ENCODE peak calls at places on chromosomes 13 and 19, in four cellular contexts. B is fibroblast of lung, S is upper lobe of right lung, P is lower lobe of right lung. L is an unnamed sample. For H3K4me1, the result is how much of the 10 kb centered on the place peaks cover.

GRCh38 chr13:44763604-44764311 is 187.6 kb upstream of the TSC22D1 start:
- DNase-seq in P (no peak), B (peak), S (no peak), L (no peak)

GRCh38 chr13:46624353-46624752 is 71.4 kb downstream of the LRCH1 start:
- DNase-seq in B (no peak), P (no peak), S (no peak), L (no peak)

GRCh38 chr19:40265763-40266099 is 19.4 kb downstream of the AKT2 start:
- DNase-seq in B (no peak), S (no peak), P (no peak), L (no peak)

GRCh38 chr19:51071006-51071405 is 6.1 kb upstream of the KLK13 start:
- DNase-seq in P (no peak), B (no peak), S (no peak), L (no peak)

GRCh38 chr13:82963466-82963865 is 918.8 kb downstream of the SLITRK1 start:
- DNase-seq in P (no peak), S (no peak), B (peak), L (no peak)

GRCh38 chr13:19910336-19911072 is 47.1 kb upstream of the ZMYM5 start:
- DNase-seq in B (peak), S (no peak), P (no peak), L (no peak)

GRCh38 chr13:73607489-73608156 is 526.6 kb downstream of the KLF12 start:
- DNase-seq in P (no peak), S (no peak), B (no peak), L (no peak)

GRCh38 chr19:31154021-31154420 is 195.2 kb downstream of the TSHZ3 start:
- DNase-seq in S (no peak), B (peak), P (no peak), L (no peak)

GRCh38 chr13:104286566-104287290 is 1220.5 kb upstream of the SLC10A2 start:
- DNase-seq in S (no peak), B (no peak), P (no peak), L (peak)

GRCh38 chr13:55497486-55497885 is 1643.2 kb upstream of the PRR20A start:
- DNase-seq in S (no peak), B (no peak), P (no peak), L (no peak)
- H3K4me1 ChIP-seq in S (under half), B (under half), P (under half), L (under half)

GRCh38 chr13:33547035-33547434 is 261.5 kb upstream of the STARD13 start:
- DNase-seq in P (no peak), S (no peak), B (no peak), L (no peak)
- H3K4me1 ChIP-seq in P (under half), S (under half), B (under half), L (under half)

GRCh38 chr13:51453308-51453958 is 597 bp upstream of the INTS6 start:
- DNase-seq in S (peak), B (no peak), P (peak), L (no peak)

GRCh38 chr13:51449018-51449417 is 3.8 kb downstream of the INTS6 start:
- DNase-seq in P (no peak), S (no peak), B (no peak), L (no peak)

GRCh38 chr13:51451467-51452390 is 1.1 kb downstream of the INTS6 start:
- DNase-seq in P (peak), S (peak), B (peak), L (no peak)

GRCh38 chr13:51452391-51453307 is at the start of gene INTS6:
- DNase-seq in S (peak), B (peak), P (peak), L (peak)

GRCh38 chr13:51451134-51451466 is 1.7 kb downstream of the INTS6 start:
- DNase-seq in S (no peak), B (no peak), P (no peak), L (no peak)
- H3K4me1 ChIP-seq in S (under half), B (under half), P (under half), L (under half)

GRCh38 chr13:99421758-99422555 is 79.3 kb upstream of the TM9SF2 start:
- DNase-seq in P (no peak), S (peak), B (no peak), L (no peak)
- H3K4me1 ChIP-seq in P (under half), S (under half), B (under half), L (under half)

GRCh38 chr13:110705356-110705825 is 525 bp downstream of the CARS2 start:
- DNase-seq in P (no peak), S (no peak), B (peak), L (no peak)

GRCh38 chr13:110699148-110700145 is 6.5 kb downstream of the CARS2 start:
- DNase-seq in B (no peak), S (no peak), P (no peak), L (no peak)

GRCh38 chr13:110700186-110700585 is 5.7 kb downstream of the CARS2 start:
- DNase-seq in B (no peak), P (no peak), S (no peak), L (no peak)

GRCh38 chr13:110702591-110703526 is 3.1 kb downstream of the CARS2 start:
- DNase-seq in B (peak), P (no peak), S (no peak), L (no peak)

GRCh38 chr13:110702089-110702488 is 3.8 kb downstream of the CARS2 start:
- DNase-seq in P (no peak), S (no peak), B (peak), L (no peak)
- H3K4me1 ChIP-seq in P (half or more), S (under half), B (under half), L (under half)